ENCODE peak calls at places on chromosomes 2 and 18, in nine cellular contexts. One of them, this sample, is unnamed.

GRCh38 chr18:46630160-46630559 is 26.9 kb downstream of the LOXHD1 start:
- DNase-seq in uterus: no peak
- DNase-seq in stomach: no peak
- DNase-seq in breast epithelium: no peak
- DNase-seq in K562: no peak
- DNase-seq in body of pancreas: no peak
- DNase-seq in HepG2: no peak
- DNase-seq in adrenal gland: no peak
- DNase-seq in heart left ventricle: no peak
- DNase-seq in this sample: no peak

GRCh38 chr2:67694464-67694863 is 297.3 kb downstream of the ETAA1 start:
- DNase-seq in heart left ventricle: no peak
- DNase-seq in HepG2: no peak
- DNase-seq in uterus: no peak
- DNase-seq in breast epithelium: no peak
- DNase-seq in adrenal gland: no peak
- DNase-seq in body of pancreas: peak; percentile 18
- DNase-seq in stomach: no peak
- DNase-seq in K562: no peak
- DNase-seq in this sample: no peak

GRCh38 chr2:77434880-77435279 is 87.3 kb downstream of the LRRTM4 start:
- DNase-seq in body of pancreas: no peak
- DNase-seq in uterus: no peak
- DNase-seq in adrenal gland: no peak
- DNase-seq in breast epithelium: no peak
- DNase-seq in K562: no peak
- DNase-seq in heart left ventricle: no peak
- DNase-seq in HepG2: no peak
- DNase-seq in stomach: no peak
- DNase-seq in this sample: no peak

GRCh38 chr2:66730429-66730828 is 295.5 kb downstream of the MEIS1 start:
- DNase-seq in breast epithelium: no peak
- DNase-seq in uterus: no peak
- DNase-seq in HepG2: no peak
- DNase-seq in stomach: no peak
- DNase-seq in body of pancreas: no peak
- DNase-seq in adrenal gland: no peak
- DNase-seq in K562: no peak
- DNase-seq in heart left ventricle: no peak
- DNase-seq in this sample: no peak

GRCh38 chr2:212595036-212595654 is 56.5 kb upstream of the ERBB4 start:
- DNase-seq in body of pancreas: no peak
- DNase-seq in K562: no peak
- DNase-seq in uterus: no peak
- DNase-seq in heart left ventricle: no peak
- DNase-seq in breast epithelium: no peak
- DNase-seq in HepG2: peak; percentile 5
- DNase-seq in stomach: no peak
- DNase-seq in adrenal gland: no peak
- DNase-seq in this sample: no peak

GRCh38 chr2:164754157-164755093 is 87.2 kb downstream of the COBLL1 start:
- DNase-seq in breast epithelium: no peak
- DNase-seq in stomach: no peak
- DNase-seq in uterus: no peak
- DNase-seq in K562: no peak
- DNase-seq in heart left ventricle: no peak
- DNase-seq in body of pancreas: no peak
- DNase-seq in HepG2: no peak
- DNase-seq in adrenal gland: no peak
- DNase-seq in this sample: no peak

GRCh38 chr18:45841060-45841764 is 15.7 kb downstream of the SIGLEC15 start:
- DNase-seq in K562: no peak
- DNase-seq in body of pancreas: no peak
- DNase-seq in stomach: no peak
- DNase-seq in HepG2: no peak
- DNase-seq in uterus: no peak
- DNase-seq in adrenal gland: no peak
- DNase-seq in heart left ventricle: no peak
- DNase-seq in breast epithelium: no peak
- DNase-seq in this sample: no peak

GRCh38 chr2:5587726-5588125 is 104.5 kb upstream of the SOX11 start:
- DNase-seq in HepG2: no peak
- DNase-seq in adrenal gland: no peak
- DNase-seq in heart left ventricle: no peak
- DNase-seq in breast epithelium: no peak
- DNase-seq in stomach: no peak
- DNase-seq in uterus: no peak
- DNase-seq in K562: no peak
- DNase-seq in body of pancreas: no peak
- DNase-seq in this sample: no peak

GRCh38 chr18:45085916-45086624 is 405.4 kb downstream of the SETBP1 start:
- DNase-seq in body of pancreas: no peak
- DNase-seq in uterus: no peak
- DNase-seq in HepG2: no peak
- DNase-seq in adrenal gland: no peak
- DNase-seq in stomach: no peak
- DNase-seq in heart left ventricle: no peak
- DNase-seq in breast epithelium: no peak
- DNase-seq in K562: no peak
- DNase-seq in this sample: no peak

GRCh38 chr2:68558576-68558975 is 84.8 kb upstream of the PROKR1 start:
- DNase-seq in body of pancreas: no peak
- DNase-seq in adrenal gland: no peak
- DNase-seq in K562: peak; percentile 37
- DNase-seq in breast epithelium: no peak
- DNase-seq in heart left ventricle: no peak
- DNase-seq in stomach: no peak
- DNase-seq in uterus: no peak
- DNase-seq in HepG2: no peak
- DNase-seq in this sample: no peak

GRCh38 chr18:52287151-52287550 is 52.8 kb upstream of the DCC start:
- DNase-seq in adrenal gland: no peak
- DNase-seq in uterus: no peak
- DNase-seq in heart left ventricle: no peak
- DNase-seq in breast epithelium: no peak
- DNase-seq in K562: no peak
- DNase-seq in HepG2: no peak
- DNase-seq in stomach: no peak
- DNase-seq in body of pancreas: no peak
- DNase-seq in this sample: no peak

GRCh38 chr2:127175821-127176354 is 44.2 kb downstream of the CYP27C1 start:
- DNase-seq in heart left ventricle: no peak
- DNase-seq in uterus: peak; percentile 67
- DNase-seq in body of pancreas: no peak
- DNase-seq in HepG2: no peak
- DNase-seq in K562: no peak
- DNase-seq in adrenal gland: no peak
- DNase-seq in stomach: peak; percentile 24
- DNase-seq in breast epithelium: no peak
- DNase-seq in this sample: peak; percentile 57

GRCh38 chr2:94725543-94725942 is 145.7 kb upstream of the TEKT4 start:
- DNase-seq in stomach: no peak
- DNase-seq in uterus: no peak
- DNase-seq in breast epithelium: no peak
- DNase-seq in adrenal gland: no peak
- DNase-seq in K562: no peak
- DNase-seq in heart left ventricle: no peak
- DNase-seq in HepG2: no peak
- DNase-seq in body of pancreas: no peak
- DNase-seq in this sample: no peak

GRCh38 chr2:241542278-241542605 is 16.3 kb upstream of the BOK start:
- DNase-seq in adrenal gland: peak; percentile 59
- DNase-seq in stomach: no peak
- DNase-seq in K562: no peak
- DNase-seq in uterus: no peak
- DNase-seq in HepG2: no peak
- DNase-seq in body of pancreas: no peak
- DNase-seq in breast epithelium: no peak
- DNase-seq in heart left ventricle: no peak
- DNase-seq in this sample: no peak

GRCh38 chr2:106193491-106193976 is 567 bp downstream of the UXS1 start:
- DNase-seq in body of pancreas: peak; percentile 42
- DNase-seq in heart left ventricle: peak; percentile 28
- DNase-seq in stomach: peak; percentile 51
- DNase-seq in K562: peak; percentile 44
- DNase-seq in adrenal gland: no peak
- DNase-seq in breast epithelium: no peak
- DNase-seq in uterus: peak; percentile 25
- DNase-seq in HepG2: peak; percentile 15
- DNase-seq in this sample: peak; percentile 33

GRCh38 chr2:101251844-101252407 is 760 bp upstream of the CNOT11 start:
- DNase-seq in adrenal gland: no peak
- DNase-seq in HepG2: peak; percentile 77
- DNase-seq in body of pancreas: peak; percentile 76
- DNase-seq in uterus: no peak
- DNase-seq in K562: peak; percentile 31
- DNase-seq in breast epithelium: peak; percentile 59
- DNase-seq in heart left ventricle: no peak
- DNase-seq in stomach: peak; percentile 69
- DNase-seq in this sample: no peak

GRCh38 chr18:907880-908512 is 3.3 kb downstream of the ADCYAP1 start:
- DNase-seq in body of pancreas: no peak
- DNase-seq in stomach: no peak
- DNase-seq in adrenal gland: no peak
- DNase-seq in breast epithelium: no peak
- DNase-seq in HepG2: no peak
- DNase-seq in uterus: no peak
- DNase-seq in heart left ventricle: no peak
- DNase-seq in K562: no peak
- DNase-seq in this sample: no peak

GRCh38 chr2:174444761-174445160 is 42.1 kb downstream of the GPR155 start:
- DNase-seq in adrenal gland: no peak
- DNase-seq in K562: no peak
- DNase-seq in uterus: no peak
- DNase-seq in HepG2: no peak
- DNase-seq in heart left ventricle: no peak
- DNase-seq in breast epithelium: no peak
- DNase-seq in body of pancreas: no peak
- DNase-seq in stomach: no peak
- DNase-seq in this sample: no peak

GRCh38 chr2:235268535-235268934 is 225.3 kb upstream of the AGAP1 start:
- DNase-seq in HepG2: no peak
- DNase-seq in body of pancreas: no peak
- DNase-seq in uterus: no peak
- DNase-seq in adrenal gland: no peak
- DNase-seq in K562: no peak
- DNase-seq in stomach: no peak
- DNase-seq in breast epithelium: no peak
- DNase-seq in heart left ventricle: no peak
- DNase-seq in this sample: no peak
- TF ChIP-seq POLR2A in HepG2: no peak
- TF ChIP-seq POLR2A in body of pancreas: no peak
- TF ChIP-seq POLR2A in uterus: no peak
- TF ChIP-seq POLR2A in adrenal gland: no peak
- TF ChIP-seq POLR2A in K562: no peak
- TF ChIP-seq POLR2A in stomach: no peak
- TF ChIP-seq POLR2A in breast epithelium: no peak
- TF ChIP-seq POLR2A in heart left ventricle: no peak
- TF ChIP-seq POLR2A in this sample: no peak

DNA sequence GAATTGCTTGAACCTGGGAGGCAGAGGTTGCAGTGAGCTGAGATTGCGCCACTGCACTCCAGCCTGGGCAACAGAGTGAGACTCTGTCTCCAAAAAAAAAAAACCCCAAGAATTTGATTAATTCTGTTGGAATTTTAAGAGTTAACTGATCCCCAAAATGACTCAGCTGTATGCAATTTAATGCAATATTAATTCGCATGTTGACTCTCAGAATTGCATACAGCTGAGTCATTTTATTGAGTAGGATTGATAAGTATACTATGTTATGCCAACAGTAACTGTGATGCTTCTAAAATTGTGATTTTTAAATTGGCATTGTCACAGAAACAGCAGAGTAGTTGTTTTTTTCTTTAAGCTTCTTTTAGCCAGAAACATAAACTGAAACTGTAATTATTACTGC is 19.6 kb downstream of the MSH2 start:
- DNase-seq in K562: no peak
- DNase-seq in HepG2: no peak
- DNase-seq in heart left ventricle: no peak
- DNase-seq in stomach: no peak
- DNase-seq in uterus: no peak
- DNase-seq in breast epithelium: no peak
- DNase-seq in body of pancreas: no peak
- DNase-seq in adrenal gland: no peak
- DNase-seq in this sample: no peak
- H3K36me3 ChIP-seq in K562: peaks cover 76% of the 10 kb centered on the region
- H3K36me3 ChIP-seq in HepG2: peaks cover 52% of the 10 kb centered on the region
- H3K36me3 ChIP-seq in heart left ventricle: peaks cover 50% of the 10 kb centered on the region
- H3K36me3 ChIP-seq in stomach: peaks cover 48% of the 10 kb centered on the region
- H3K36me3 ChIP-seq in uterus: no peaks in the 10 kb centered on the region
- H3K36me3 ChIP-seq in breast epithelium: no peaks in the 10 kb centered on the region
- H3K36me3 ChIP-seq in body of pancreas: peaks cover 4% of the 10 kb centered on the region
- H3K36me3 ChIP-seq in adrenal gland: no peaks in the 10 kb centered on the region
- H3K36me3 ChIP-seq in this sample: no peaks in the 10 kb centered on the region

DNA sequence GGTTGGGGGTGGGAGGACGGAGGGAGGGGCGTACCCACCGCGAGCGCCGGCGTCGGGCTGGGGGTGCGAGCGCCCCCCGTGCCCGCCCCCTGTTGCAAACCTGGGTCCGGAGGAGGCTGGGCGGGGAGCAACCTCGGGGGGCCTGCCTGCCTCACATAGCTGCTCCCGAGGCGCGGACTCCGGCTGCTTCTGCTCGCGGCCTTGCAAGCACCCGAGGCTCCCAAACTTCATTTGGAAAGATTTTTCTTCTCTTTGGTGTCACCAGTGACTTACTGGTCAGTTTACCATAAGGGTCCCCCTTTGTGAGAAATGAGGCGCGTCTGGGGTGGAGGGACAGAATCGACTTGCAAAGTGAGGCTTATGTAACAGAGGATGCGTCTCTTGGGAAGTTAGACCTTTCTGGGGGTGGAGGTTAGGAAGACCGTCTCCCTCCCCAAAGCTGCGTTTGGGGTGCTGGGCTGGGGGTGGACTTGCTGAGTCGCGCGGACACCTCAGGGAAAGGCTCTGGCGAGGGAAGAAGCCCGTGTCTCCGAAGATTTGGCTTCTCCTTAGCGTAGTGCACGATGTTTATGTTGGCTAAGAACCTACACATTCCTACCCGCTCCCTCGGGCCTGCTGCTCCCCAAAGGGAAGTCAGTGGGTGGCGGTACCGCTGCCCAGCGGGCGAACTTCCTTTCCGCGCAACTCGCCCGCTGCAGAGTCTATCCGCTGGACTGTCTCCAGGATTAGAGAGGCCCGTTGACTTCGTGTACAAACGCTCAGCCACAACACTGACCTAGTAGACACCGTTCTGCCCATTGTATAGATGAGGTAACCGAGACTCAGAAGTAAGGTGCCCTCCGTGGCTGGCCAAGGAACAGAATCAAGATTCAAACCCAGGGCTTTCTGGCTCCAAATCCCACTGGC is 575 bp downstream of the TMEM37 start:
- DNase-seq in adrenal gland: peak; percentile 50
- DNase-seq in stomach: peak; percentile 72
- DNase-seq in breast epithelium: no peak
- DNase-seq in body of pancreas: peak; percentile 57
- DNase-seq in K562: peak; percentile 5
- DNase-seq in HepG2: no peak
- DNase-seq in heart left ventricle: peak; percentile 31
- DNase-seq in uterus: no peak
- DNase-seq in this sample: peak; percentile 58
- H3K4me1 ChIP-seq in adrenal gland: peaks cover 25% of the 10 kb centered on the region
- H3K4me1 ChIP-seq in stomach: peaks cover 73% of the 10 kb centered on the region
- H3K4me1 ChIP-seq in breast epithelium: no peaks in the 10 kb centered on the region
- H3K4me1 ChIP-seq in body of pancreas: peaks cover 64% of the 10 kb centered on the region
- H3K4me1 ChIP-seq in K562: peaks cover 33% of the 10 kb centered on the region
- H3K4me1 ChIP-seq in HepG2: peaks cover 88% of the 10 kb centered on the region
- H3K4me1 ChIP-seq in heart left ventricle: peaks cover 15% of the 10 kb centered on the region
- H3K4me1 ChIP-seq in uterus: no peaks in the 10 kb centered on the region
- H3K4me1 ChIP-seq in this sample: peaks cover 20% of the 10 kb centered on the region

GRCh38 chr2:41840702-41841551 is 206.9 kb upstream of the PKDCC start:
- DNase-seq in body of pancreas: peak; percentile 98
- DNase-seq in stomach: peak; percentile 97
- DNase-seq in heart left ventricle: peak; percentile 95
- DNase-seq in uterus: peak; percentile 96
- DNase-seq in breast epithelium: peak; percentile 93
- DNase-seq in HepG2: peak; percentile 96
- DNase-seq in K562: peak; percentile 86
- DNase-seq in adrenal gland: peak; percentile 98
- DNase-seq in this sample: peak; percentile 97
- TF ChIP-seq POLR2A in body of pancreas: peak; percentile 88
- TF ChIP-seq POLR2A in stomach: no peak
- TF ChIP-seq POLR2A in heart left ventricle: no peak
- TF ChIP-seq POLR2A in uterus: peak; percentile 60
- TF ChIP-seq POLR2A in breast epithelium: no peak
- TF ChIP-seq POLR2A in HepG2: peak; percentile 81
- TF ChIP-seq POLR2A in K562: no peak
- TF ChIP-seq POLR2A in adrenal gland: peak; percentile 51
- TF ChIP-seq POLR2A in this sample: peak; percentile 8